ENCODE peak calls at places on chromosomes 12 and 14, in four cellular contexts. One of them, this sample, is unnamed.

GRCh38 chr12:4251967-4252366 is 21.6 kb upstream of the CCND2 start:
- DNase-seq in neuronal stem cell: no peak
- DNase-seq in CD8-positive, alpha-beta memory T cell: no peak
- DNase-seq in activated T-helper 1 cell treated with anti-CD3 and anti-CD28 coated beads, Interleukin-2, amount 50 U/mL, for 16 hours: no peak
- DNase-seq in this sample: no peak

GRCh38 chr14:55130194-55130550 is 1.1 kb downstream of the LGALS3 start:
- DNase-seq in neuronal stem cell: no peak
- DNase-seq in CD8-positive, alpha-beta memory T cell: no peak
- DNase-seq in activated T-helper 1 cell treated with anti-CD3 and anti-CD28 coated beads, Interleukin-2, amount 50 U/mL, for 16 hours: no peak
- DNase-seq in this sample: no peak

GRCh38 chr14:102928412-102929348 is 6.2 kb downstream of the AMN start:
- DNase-seq in neuronal stem cell: peak
- DNase-seq in CD8-positive, alpha-beta memory T cell: peak
- DNase-seq in activated T-helper 1 cell treated with anti-CD3 and anti-CD28 coated beads, Interleukin-2, amount 50 U/mL, for 16 hours: peak
- DNase-seq in this sample: peak

GRCh38 chr14:64495252-64495651 is 8.4 kb downstream of the ZBTB25 start:
- DNase-seq in neuronal stem cell: no peak
- DNase-seq in CD8-positive, alpha-beta memory T cell: no peak
- DNase-seq in activated T-helper 1 cell treated with anti-CD3 and anti-CD28 coated beads, Interleukin-2, amount 50 U/mL, for 16 hours: no peak
- DNase-seq in this sample: no peak

GRCh38 chr14:39939023-39939422 is 506.8 kb upstream of the FBXO33 start:
- DNase-seq in neuronal stem cell: no peak
- DNase-seq in CD8-positive, alpha-beta memory T cell: no peak
- DNase-seq in activated T-helper 1 cell treated with anti-CD3 and anti-CD28 coated beads, Interleukin-2, amount 50 U/mL, for 16 hours: no peak
- DNase-seq in this sample: no peak

GRCh38 chr14:98913967-98914620 is 357.9 kb downstream of the BCL11B start:
- DNase-seq in neuronal stem cell: no peak
- DNase-seq in CD8-positive, alpha-beta memory T cell: no peak
- DNase-seq in activated T-helper 1 cell treated with anti-CD3 and anti-CD28 coated beads, Interleukin-2, amount 50 U/mL, for 16 hours: no peak
- DNase-seq in this sample: no peak

GRCh38 chr12:22855456-22855855 is 230.5 kb downstream of the ETNK1 start:
- DNase-seq in neuronal stem cell: no peak
- DNase-seq in CD8-positive, alpha-beta memory T cell: no peak
- DNase-seq in activated T-helper 1 cell treated with anti-CD3 and anti-CD28 coated beads, Interleukin-2, amount 50 U/mL, for 16 hours: no peak
- DNase-seq in this sample: no peak

GRCh38 chr14:50353126-50353525 is 41.0 kb downstream of the DMAC2L start:
- DNase-seq in neuronal stem cell: no peak
- DNase-seq in CD8-positive, alpha-beta memory T cell: no peak
- DNase-seq in activated T-helper 1 cell treated with anti-CD3 and anti-CD28 coated beads, Interleukin-2, amount 50 U/mL, for 16 hours: no peak
- DNase-seq in this sample: no peak

GRCh38 chr14:85443001-85443400 is 86.9 kb upstream of the FLRT2 start:
- DNase-seq in neuronal stem cell: no peak
- DNase-seq in CD8-positive, alpha-beta memory T cell: no peak
- DNase-seq in activated T-helper 1 cell treated with anti-CD3 and anti-CD28 coated beads, Interleukin-2, amount 50 U/mL, for 16 hours: no peak
- DNase-seq in this sample: no peak

GRCh38 chr14:30569216-30569902 is 10.4 kb downstream of the G2E3 start:
- DNase-seq in neuronal stem cell: no peak
- DNase-seq in CD8-positive, alpha-beta memory T cell: no peak
- DNase-seq in activated T-helper 1 cell treated with anti-CD3 and anti-CD28 coated beads, Interleukin-2, amount 50 U/mL, for 16 hours: no peak
- DNase-seq in this sample: no peak

GRCh38 chr14:68172216-68172615 is 352.6 kb downstream of the RAD51B start:
- DNase-seq in neuronal stem cell: no peak
- DNase-seq in CD8-positive, alpha-beta memory T cell: no peak
- DNase-seq in activated T-helper 1 cell treated with anti-CD3 and anti-CD28 coated beads, Interleukin-2, amount 50 U/mL, for 16 hours: no peak
- DNase-seq in this sample: no peak

GRCh38 chr12:109222062-109222461 is 87.0 kb downstream of the FOXN4 start:
- DNase-seq in neuronal stem cell: no peak
- DNase-seq in CD8-positive, alpha-beta memory T cell: no peak
- DNase-seq in activated T-helper 1 cell treated with anti-CD3 and anti-CD28 coated beads, Interleukin-2, amount 50 U/mL, for 16 hours: no peak
- DNase-seq in this sample: no peak

GRCh38 chr12:101570022-101570421 is 24.7 kb upstream of the MYBPC1 start:
- DNase-seq in neuronal stem cell: no peak
- DNase-seq in CD8-positive, alpha-beta memory T cell: no peak
- DNase-seq in activated T-helper 1 cell treated with anti-CD3 and anti-CD28 coated beads, Interleukin-2, amount 50 U/mL, for 16 hours: no peak
- DNase-seq in this sample: no peak

GRCh38 chr14:44988694-44989093 is 26.7 kb downstream of the TOGARAM1 start:
- DNase-seq in neuronal stem cell: no peak
- DNase-seq in CD8-positive, alpha-beta memory T cell: no peak
- DNase-seq in activated T-helper 1 cell treated with anti-CD3 and anti-CD28 coated beads, Interleukin-2, amount 50 U/mL, for 16 hours: no peak
- DNase-seq in this sample: no peak

GRCh38 chr12:132180648-132181546 is 36.6 kb downstream of the NOC4L start:
- DNase-seq in neuronal stem cell: no peak
- DNase-seq in CD8-positive, alpha-beta memory T cell: no peak
- DNase-seq in activated T-helper 1 cell treated with anti-CD3 and anti-CD28 coated beads, Interleukin-2, amount 50 U/mL, for 16 hours: no peak
- DNase-seq in this sample: no peak

GRCh38 chr12:69821441-69822204 is 3.4 kb upstream of the MYRFL start:
- DNase-seq in neuronal stem cell: no peak
- DNase-seq in CD8-positive, alpha-beta memory T cell: no peak
- DNase-seq in activated T-helper 1 cell treated with anti-CD3 and anti-CD28 coated beads, Interleukin-2, amount 50 U/mL, for 16 hours: no peak
- DNase-seq in this sample: no peak

GRCh38 chr12:65004270-65004669 is 116.8 kb downstream of the WIF1 start:
- DNase-seq in neuronal stem cell: no peak
- DNase-seq in CD8-positive, alpha-beta memory T cell: no peak
- DNase-seq in activated T-helper 1 cell treated with anti-CD3 and anti-CD28 coated beads, Interleukin-2, amount 50 U/mL, for 16 hours: no peak
- DNase-seq in this sample: no peak

GRCh38 chr14:68075382-68076029 is 255.9 kb downstream of the RAD51B start:
- DNase-seq in neuronal stem cell: no peak
- DNase-seq in CD8-positive, alpha-beta memory T cell: no peak
- DNase-seq in activated T-helper 1 cell treated with anti-CD3 and anti-CD28 coated beads, Interleukin-2, amount 50 U/mL, for 16 hours: no peak
- DNase-seq in this sample: no peak

GRCh38 chr14:50228313-50228712 is 3.1 kb downstream of the SOS2 start:
- DNase-seq in neuronal stem cell: no peak
- DNase-seq in CD8-positive, alpha-beta memory T cell: no peak
- DNase-seq in activated T-helper 1 cell treated with anti-CD3 and anti-CD28 coated beads, Interleukin-2, amount 50 U/mL, for 16 hours: no peak
- DNase-seq in this sample: no peak

GRCh38 chr14:104424406-104425072 is 155.0 kb upstream of the C14orf180 start:
- DNase-seq in neuronal stem cell: no peak
- DNase-seq in CD8-positive, alpha-beta memory T cell: no peak
- DNase-seq in activated T-helper 1 cell treated with anti-CD3 and anti-CD28 coated beads, Interleukin-2, amount 50 U/mL, for 16 hours: no peak
- DNase-seq in this sample: no peak

GRCh38 chr14:100417466-100417865 is 94.3 kb downstream of the SLC25A47 start:
- DNase-seq in neuronal stem cell: peak
- DNase-seq in CD8-positive, alpha-beta memory T cell: no peak
- DNase-seq in activated T-helper 1 cell treated with anti-CD3 and anti-CD28 coated beads, Interleukin-2, amount 50 U/mL, for 16 hours: no peak
- DNase-seq in this sample: no peak

GRCh38 chr12:67355428-67356385 is 86.5 kb downstream of the CAND1 start:
- DNase-seq in neuronal stem cell: peak
- DNase-seq in CD8-positive, alpha-beta memory T cell: peak
- DNase-seq in activated T-helper 1 cell treated with anti-CD3 and anti-CD28 coated beads, Interleukin-2, amount 50 U/mL, for 16 hours: no peak
- DNase-seq in this sample: peak

This sample was measured in immature natural killer cell.